ENCODE peak calls at places on chromosomes 7 and 10, in five cellular contexts. H, S, E, T and O are unnamed samples. For H3K79me2, the result is how much of the 10 kb centered on the place peaks cover.

GRCh38 chr7:138396251-138397070 is 63.6 kb upstream of the TRIM24 start:
- DNase-seq in E (no peak), H (peak), S (no peak), T (no peak), O (no peak)

GRCh38 chr7:83469076-83469475 is 179.9 kb downstream of the SEMA3E start:
- DNase-seq in H (no peak), S (no peak), E (peak), T (peak), O (peak)

GRCh38 chr7:149302222-149302621 is 40.2 kb downstream of the ZNF783 start:
- DNase-seq in H (no peak), S (no peak), T (no peak), E (no peak), O (no peak)

GRCh38 chr10:78529262-78529661 is 495.6 kb downstream of the RPS24 start:
- DNase-seq in T (no peak), H (no peak), E (no peak), S (no peak), O (no peak)

GRCh38 chr10:4754143-4754542 is 71.9 kb upstream of the AKR1E2 start:
- DNase-seq in H (no peak), S (no peak), T (no peak), E (no peak), O (no peak)

GRCh38 chr10:124296121-124296812 is 122.5 kb downstream of the OAT start:
- DNase-seq in T (peak), S (no peak), H (no peak), E (peak), O (no peak)

GRCh38 chr7:120742370-120742769 is 115.6 kb downstream of the TSPAN12 start:
- DNase-seq in H (peak), E (no peak), S (no peak), T (no peak), O (no peak)

GRCh38 chr10:110278562-110278961 is 26.2 kb downstream of the SMNDC1 start:
- DNase-seq in E (no peak), H (no peak), T (no peak), S (no peak), O (no peak)

GRCh38 chr10:4661572-4662255 is 164.3 kb upstream of the AKR1E2 start:
- DNase-seq in E (no peak), S (no peak), H (no peak), T (no peak), O (no peak)

GRCh38 chr7:112940314-112940732 is 146.3 kb downstream of the GPR85 start:
- DNase-seq in E (no peak), H (no peak), T (peak), S (no peak), O (no peak)

GRCh38 chr7:95059842-95060313 is 152.5 kb downstream of the PPP1R9A start:
- DNase-seq in E (no peak), T (no peak), S (no peak), H (no peak), O (no peak)

GRCh38 chr10:43060291-43060690 is 16.6 kb upstream of the RET start:
- DNase-seq in E (peak), H (no peak), S (no peak), T (no peak), O (no peak)

GRCh38 chr7:26343837-26344236 is 52.2 kb downstream of the SNX10 start:
- DNase-seq in T (no peak), S (no peak), E (no peak), H (no peak), O (no peak)

GRCh38 chr7:98470131-98470985 is 69.5 kb upstream of the BAIAP2L1 start:
- DNase-seq in E (no peak), S (no peak), T (no peak), H (peak), O (no peak)

GRCh38 chr10:955820-956217 is 24.3 kb upstream of the LARP4B start:
- DNase-seq in H (no peak), S (no peak), E (no peak), T (no peak), O (no peak)

GRCh38 chr10:101777085-101777856 is 1.4 kb upstream of the FGF8 start:
- DNase-seq in S (no peak), H (no peak), T (no peak), E (no peak), O (no peak)

GRCh38 chr10:25175527-25176420 is 973 bp downstream of the GPR158 start:
- DNase-seq in E (no peak), S (no peak), T (peak), H (peak), O (no peak)
- TF ChIP-seq EZH2 in E (peak), S (no peak), T (peak), H (peak), O (no peak)

DNA sequence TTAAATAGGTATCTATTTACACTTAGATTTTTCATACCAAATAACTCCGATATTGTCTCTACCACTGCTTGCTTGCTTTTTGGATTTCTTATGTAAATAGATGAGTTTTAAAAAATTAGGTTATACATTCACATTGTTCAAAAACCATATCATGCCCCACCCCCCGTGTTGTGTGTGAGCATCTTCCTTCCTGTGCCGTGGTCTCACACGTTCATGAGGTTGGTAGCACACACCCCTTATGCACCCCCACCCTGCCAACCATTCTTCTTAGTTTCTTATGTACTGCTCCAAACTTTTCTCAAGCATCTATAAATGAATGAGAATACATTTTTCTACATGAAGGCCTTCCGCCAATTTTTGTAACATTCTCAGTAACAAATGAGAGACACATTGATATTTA is 115.6 kb downstream of the FANK1 start:
- DNase-seq in T (no peak), H (no peak), E (no peak), S (no peak), O (no peak)
- H3K27ac ChIP-seq in T (no peak), H (no peak), E (no peak), S (no peak), O (no peak)

GRCh38 chr7:156034397-156034796 is 222.1 kb upstream of the SHH start:
- DNase-seq in H (no peak), S (no peak), T (no peak), E (no peak), O (no peak)
- H3K79me2 ChIP-seq in H (under half), S (under half), T (under half), E (under half), O (under half)

DNA sequence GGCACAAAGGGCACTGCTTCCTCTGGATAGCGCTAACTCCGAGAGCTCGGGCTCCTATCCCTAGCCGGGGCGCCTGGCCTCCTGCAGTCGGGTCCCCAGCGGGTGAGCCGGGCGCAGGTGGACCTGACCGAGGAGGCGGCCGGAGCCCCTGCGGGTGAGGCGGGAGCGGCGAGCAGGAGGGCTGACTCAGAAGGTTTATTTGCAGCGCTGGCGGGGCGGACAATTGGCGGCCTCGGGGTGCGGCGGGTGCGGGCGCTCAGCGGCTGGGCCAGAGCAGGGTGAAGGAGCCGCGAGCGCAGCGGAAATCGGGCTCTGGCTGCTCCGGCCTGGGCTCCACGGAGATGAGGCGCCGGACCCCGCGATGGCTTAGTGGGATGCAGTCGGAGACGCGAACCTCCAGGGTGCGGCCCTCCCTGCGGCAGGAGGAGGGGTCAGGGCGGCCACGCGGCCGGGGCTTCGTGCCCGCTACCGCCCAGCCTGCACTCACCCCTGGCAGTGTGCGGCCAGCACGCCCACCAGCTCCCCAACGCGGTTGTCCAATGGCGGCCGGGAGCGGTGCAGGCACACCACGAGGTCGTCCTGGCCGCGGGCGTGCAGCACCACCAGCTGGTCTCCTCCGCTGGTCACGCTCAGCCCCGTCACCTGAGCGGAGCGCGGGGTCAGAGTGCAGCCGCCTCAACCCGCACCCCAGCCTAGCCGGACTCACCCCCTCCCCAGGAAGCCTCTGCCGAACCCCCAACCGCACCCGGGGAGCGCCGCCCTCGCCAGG is 16.1 kb downstream of the MYO1G start:
- DNase-seq in T (peak), S (no peak), H (peak), E (peak), O (peak)
- TF ChIP-seq EZH2 in T (peak), S (no peak), H (peak), E (no peak), O (peak)

GRCh38 chr10:65793738-65794425 is 1132.0 kb upstream of the LRRTM3 start:
- DNase-seq in S (no peak), E (peak), H (no peak), T (no peak), O (no peak)
- H3K27ac ChIP-seq in S (no peak), E (no peak), H (no peak), T (no peak), O (no peak)